ENCODE peak calls at places on chromosomes 12 and 14, in five cellular contexts. D is HL-60, C is GM12865, M is ovary, S is type B pancreatic cell. P is an unnamed sample.

GRCh38 chr12:11508699-11509098 is 113.3 kb upstream of the PRB2 start:
- DNase-seq in D (no peak), C (no peak), M (no peak), S (no peak), P (no peak)

GRCh38 chr14:58824106-58824505 is 186.3 kb downstream of the DACT1 start:
- DNase-seq in D (no peak), C (no peak), M (no peak), S (no peak), P (no peak)

GRCh38 chr12:99386907-99387306 is 260.6 kb upstream of the GARIN6 start:
- DNase-seq in D (peak; percentile 4), C (peak; percentile 66), M (no peak), S (no peak), P (no peak)

GRCh38 chr14:106372870-106373657 is 846.7 kb downstream of the TMEM121 start:
- DNase-seq in D (peak; percentile 51), C (peak; percentile 80), M (no peak), S (no peak), P (no peak)

GRCh38 chr14:61269321-61270083 is 11.6 kb downstream of the TMEM30B start:
- DNase-seq in D (peak; percentile 51), C (peak; percentile 78), M (peak; percentile 80), S (no peak), P (peak; percentile 58)

GRCh38 chr12:24373004-24373403 is 423.5 kb upstream of the SOX5 start:
- DNase-seq in D (no peak), C (no peak), M (no peak), S (no peak), P (no peak)

GRCh38 chr14:69350892-69351291 is 47.2 kb downstream of the ERH start:
- DNase-seq in D (no peak), C (no peak), M (no peak), S (no peak), P (no peak)

GRCh38 chr12:2194060-2194459 is 141.3 kb downstream of the CACNA1C start:
- DNase-seq in D (no peak), C (no peak), M (no peak), S (no peak), P (no peak)

GRCh38 chr14:69312608-69313007 is 52.6 kb downstream of the GALNT16 start:
- DNase-seq in D (no peak), C (no peak), M (no peak), S (peak; percentile 37), P (no peak)

GRCh38 chr14:25246751-25247150 is 196.8 kb upstream of the STXBP6 start:
- DNase-seq in D (no peak), C (no peak), M (no peak), S (no peak), P (no peak)

GRCh38 chr12:56634837-56635538 is 4.9 kb upstream of the BAZ2A start:
- DNase-seq in D (peak; percentile 80), C (peak; percentile 84), M (peak; percentile 84), S (peak; percentile 75), P (no peak)

GRCh38 chr12:115075552-115076170 is 391.7 kb upstream of the TBX3 start:
- DNase-seq in D (no peak), C (no peak), M (no peak), S (no peak), P (no peak)

GRCh38 chr14:96940009-96940408 is 142.8 kb downstream of the VRK1 start:
- DNase-seq in D (no peak), C (peak; percentile 19), M (no peak), S (no peak), P (no peak)

GRCh38 chr14:73295198-73295796 is 58.0 kb downstream of the PAPLN start:
- DNase-seq in D (no peak), C (peak; percentile 56), M (no peak), S (no peak), P (no peak)

GRCh38 chr12:128259556-128260070 is 7.4 kb upstream of the TMEM132C start:
- DNase-seq in D (peak; percentile 7), C (peak; percentile 30), M (peak; percentile 44), S (no peak), P (peak; percentile 33)

GRCh38 chr14:75334191-75335051 is 55.8 kb downstream of the FOS start:
- DNase-seq in D (peak; percentile 91), C (peak; percentile 83), M (no peak), S (no peak), P (no peak)

GRCh38 chr12:56086096-56086495 is 6.1 kb downstream of the ERBB3 start:
- DNase-seq in D (no peak), C (no peak), M (no peak), S (no peak), P (no peak)

GRCh38 chr12:95151406-95151805 is 65.9 kb downstream of the FGD6 start:
- DNase-seq in D (no peak), C (no peak), M (no peak), S (no peak), P (no peak)

GRCh38 chr14:103925316-103925715 is 2.9 kb upstream of the TDRD9 start:
- DNase-seq in D (peak; percentile 70), C (no peak), M (no peak), S (no peak), P (no peak)

GRCh38 chr12:46492471-46493351 is 120.1 kb upstream of the SLC38A2 start:
- DNase-seq in D (no peak), C (no peak), M (peak; percentile 41), S (no peak), P (no peak)

GRCh38 chr12:6394398-6394797 is 10.4 kb downstream of the LTBR start:
- DNase-seq in D (peak; percentile 86), C (no peak), M (no peak), S (no peak), P (no peak)

GRCh38 chr12:32885831-32886230 is 10.7 kb downstream of the PKP2 start:
- DNase-seq in D (no peak), C (peak; percentile 10), M (no peak), S (no peak), P (no peak)

DNA sequence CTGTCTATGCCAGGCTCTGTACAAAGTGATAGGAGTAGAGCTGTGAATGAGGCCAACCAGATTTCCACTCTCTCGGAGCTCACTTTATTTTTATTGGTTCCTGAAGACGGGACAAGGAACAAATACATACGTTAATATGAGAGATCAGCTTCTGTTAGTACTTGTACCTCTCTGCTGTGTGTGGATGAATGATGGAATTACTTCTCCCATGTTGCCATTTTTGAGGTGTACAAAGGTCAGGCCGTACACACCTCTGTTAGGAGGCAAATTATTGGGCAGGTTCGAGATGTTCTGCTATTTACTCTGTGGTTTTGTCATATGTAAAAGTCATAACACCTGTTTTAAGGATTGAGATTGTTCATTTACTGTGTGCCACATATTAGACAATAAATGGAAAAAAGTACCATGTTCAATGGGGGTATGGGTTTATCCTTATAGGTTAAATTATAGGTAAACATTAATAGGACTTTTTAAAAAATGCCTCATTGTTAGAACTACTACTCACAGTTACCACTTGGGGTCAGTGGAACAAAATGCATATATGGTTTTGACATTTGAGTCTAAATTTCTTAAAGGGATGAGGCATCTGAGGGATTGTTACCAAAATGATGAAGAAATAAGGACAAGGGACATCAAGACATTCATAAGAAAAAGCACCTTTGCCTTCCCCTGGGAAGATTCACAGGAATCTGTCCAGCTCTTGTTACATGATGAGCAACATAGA is 26.9 kb downstream of the WBP11 start:
- DNase-seq in D (no peak), C (no peak), M (no peak), S (no peak), P (no peak)
- TF ChIP-seq CTCF in D (no peak), C (peak; percentile 21), M (no peak), S (peak; percentile 55), P (no peak)

DNA sequence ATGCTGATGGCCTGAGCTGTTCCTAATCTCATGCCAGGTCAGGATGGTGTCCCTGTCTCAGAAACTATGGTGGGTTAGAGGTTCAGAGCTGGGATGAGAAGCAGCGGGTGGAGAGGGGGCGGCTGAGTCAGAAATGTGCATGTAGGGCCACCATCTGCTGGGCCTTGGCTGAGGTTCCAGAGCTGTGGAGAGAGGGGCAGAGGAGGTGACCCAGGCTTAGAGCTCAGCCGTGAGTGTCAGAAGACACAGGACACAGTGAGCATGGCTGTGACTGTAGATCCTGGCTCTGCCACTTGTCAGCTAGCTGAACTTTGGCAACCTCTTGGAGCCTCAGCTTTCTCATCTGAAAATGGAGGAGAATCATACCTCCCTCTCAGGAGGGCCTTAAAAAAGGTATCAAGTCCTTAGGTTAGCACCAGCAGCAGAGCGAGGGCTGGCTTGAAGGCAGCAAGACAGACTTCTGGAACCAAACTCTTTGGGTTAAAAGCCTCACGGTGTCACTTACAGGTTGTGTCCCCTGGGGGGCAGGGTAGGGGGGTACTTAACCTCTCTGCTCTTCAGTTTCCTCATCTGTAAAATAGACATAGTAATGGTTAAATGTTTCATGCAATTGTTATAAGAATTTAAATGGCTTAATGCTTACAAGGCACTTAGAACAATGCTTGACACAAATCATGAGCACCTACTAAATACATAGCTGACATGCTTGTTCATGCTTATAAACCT is 34.8 kb downstream of the TMEM229B start:
- DNase-seq in D (no peak), C (no peak), M (no peak), S (no peak), P (no peak)
- TF ChIP-seq CTCF in D (no peak), C (no peak), M (no peak), S (no peak), P (no peak)

GRCh38 chr14:22545842-22546721 is 42.9 kb downstream of the DAD1 start:
- DNase-seq in D (no peak), C (no peak), M (no peak), S (no peak), P (no peak)

GRCh38 chr14:22546722-22547071 is 42.3 kb downstream of the DAD1 start:
- DNase-seq in D (no peak), C (no peak), M (no peak), S (no peak), P (no peak)

GRCh38 chr14:22544406-22544805 is 44.6 kb downstream of the DAD1 start:
- DNase-seq in D (no peak), C (no peak), M (no peak), S (no peak), P (no peak)

GRCh38 chr14:22547309-22547947 is 41.6 kb downstream of the DAD1 start:
- DNase-seq in D (no peak), C (no peak), M (no peak), S (no peak), P (no peak)

GRCh38 chr14:22544881-22545420 is 44.1 kb downstream of the DAD1 start:
- DNase-seq in D (no peak), C (no peak), M (no peak), S (no peak), P (no peak)
- TF ChIP-seq CTCF in D (no peak), C (no peak), M (no peak), S (no peak), P (no peak)

DNA sequence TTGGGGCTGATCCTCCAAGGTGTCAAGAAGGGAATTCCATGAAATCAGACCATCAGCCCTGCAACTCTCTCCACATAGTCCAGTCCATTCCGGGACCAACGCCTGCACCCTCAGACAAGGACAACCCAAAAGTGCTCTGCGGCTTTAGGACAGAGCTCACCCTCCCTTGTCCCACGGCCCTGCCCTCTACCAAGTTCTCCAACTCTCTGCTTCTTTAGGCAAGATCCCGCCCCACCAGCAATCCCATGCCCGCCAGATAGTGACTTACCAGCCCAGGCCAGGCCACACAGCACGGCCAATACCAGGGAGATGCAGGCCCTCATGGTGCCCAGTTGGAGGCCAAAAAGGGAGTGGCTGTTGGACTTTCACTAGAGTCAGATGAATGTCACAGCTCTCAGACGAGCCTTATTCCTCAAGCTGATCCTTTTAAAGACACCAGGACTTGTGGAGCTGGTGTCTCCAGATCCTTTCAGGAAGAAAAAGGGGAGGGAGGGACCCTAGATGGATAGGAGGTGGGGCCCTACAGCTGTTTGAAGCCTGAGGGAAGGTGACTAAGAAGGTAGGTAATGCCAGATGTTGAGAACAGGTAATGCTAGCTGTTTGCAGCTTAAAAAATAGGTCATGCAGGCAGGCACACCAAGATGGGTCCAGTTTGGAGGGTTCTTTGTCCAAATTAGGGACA is at the start of gene ENDOU:
- DNase-seq in D (no peak), C (no peak), M (no peak), S (no peak), P (no peak)
- TF ChIP-seq CTCF in D (no peak), C (no peak), M (no peak), S (no peak), P (no peak)

P was measured in omental fat pad.